ENCODE peak calls at places on chromosomes 4 and X, in eight cellular contexts. One of them, this sample, is unnamed.

GRCh38 chr4:110361921-110362320 is 114.0 kb upstream of the ENPEP start:
- DNase-seq in tibial artery: no peak
- DNase-seq in GM23338: no peak
- DNase-seq in dermis microvascular lymphatic vessel endothelial cell: no peak
- DNase-seq in heart right ventricle: no peak
- DNase-seq in thoracic aorta: no peak
- DNase-seq in epithelial cell of esophagus: peak
- DNase-seq in omental fat pad: no peak
- DNase-seq in this sample: no peak

GRCh38 chrX:78979789-78980464 is 34.7 kb downstream of the P2RY10 start:
- DNase-seq in heart right ventricle: no peak
- DNase-seq in omental fat pad: no peak
- DNase-seq in dermis microvascular lymphatic vessel endothelial cell: no peak
- DNase-seq in GM23338: no peak
- DNase-seq in tibial artery: no peak
- DNase-seq in thoracic aorta: no peak
- DNase-seq in epithelial cell of esophagus: no peak
- DNase-seq in this sample: no peak

GRCh38 chrX:125378205-125378604 is 58.5 kb downstream of the TEX13C start:
- DNase-seq in epithelial cell of esophagus: peak
- DNase-seq in thoracic aorta: no peak
- DNase-seq in heart right ventricle: no peak
- DNase-seq in dermis microvascular lymphatic vessel endothelial cell: no peak
- DNase-seq in GM23338: peak
- DNase-seq in tibial artery: no peak
- DNase-seq in omental fat pad: no peak
- DNase-seq in this sample: no peak

GRCh38 chrX:44400588-44400987 is 57.1 kb upstream of the EFHC2 start:
- DNase-seq in omental fat pad: no peak
- DNase-seq in thoracic aorta: no peak
- DNase-seq in tibial artery: no peak
- DNase-seq in heart right ventricle: no peak
- DNase-seq in GM23338: no peak
- DNase-seq in dermis microvascular lymphatic vessel endothelial cell: no peak
- DNase-seq in epithelial cell of esophagus: peak
- DNase-seq in this sample: no peak

GRCh38 chrX:47179221-47179927 is 14.3 kb upstream of the UBA1 start:
- DNase-seq in heart right ventricle: peak
- DNase-seq in GM23338: no peak
- DNase-seq in dermis microvascular lymphatic vessel endothelial cell: no peak
- DNase-seq in omental fat pad: no peak
- DNase-seq in epithelial cell of esophagus: peak
- DNase-seq in tibial artery: peak
- DNase-seq in thoracic aorta: peak
- DNase-seq in this sample: no peak

GRCh38 chr4:121070696-121071639 is 1.4 kb downstream of the NDNF start:
- DNase-seq in omental fat pad: no peak
- DNase-seq in heart right ventricle: peak
- DNase-seq in dermis microvascular lymphatic vessel endothelial cell: no peak
- DNase-seq in thoracic aorta: no peak
- DNase-seq in tibial artery: peak
- DNase-seq in GM23338: peak
- DNase-seq in epithelial cell of esophagus: peak
- DNase-seq in this sample: peak

GRCh38 chrX:105460366-105460765 is 239.9 kb upstream of the TEX13A start:
- DNase-seq in GM23338: no peak
- DNase-seq in thoracic aorta: no peak
- DNase-seq in epithelial cell of esophagus: peak
- DNase-seq in omental fat pad: no peak
- DNase-seq in heart right ventricle: no peak
- DNase-seq in dermis microvascular lymphatic vessel endothelial cell: no peak
- DNase-seq in tibial artery: no peak
- DNase-seq in this sample: no peak

GRCh38 chr4:151990201-151990600 is 229.4 kb upstream of the GATB start:
- DNase-seq in thoracic aorta: no peak
- DNase-seq in epithelial cell of esophagus: peak
- DNase-seq in omental fat pad: no peak
- DNase-seq in dermis microvascular lymphatic vessel endothelial cell: no peak
- DNase-seq in GM23338: no peak
- DNase-seq in heart right ventricle: no peak
- DNase-seq in tibial artery: no peak
- DNase-seq in this sample: no peak

GRCh38 chr4:14167876-14168510 is 540.5 kb upstream of the BOD1L1 start:
- DNase-seq in omental fat pad: no peak
- DNase-seq in tibial artery: no peak
- DNase-seq in dermis microvascular lymphatic vessel endothelial cell: no peak
- DNase-seq in thoracic aorta: no peak
- DNase-seq in heart right ventricle: no peak
- DNase-seq in GM23338: no peak
- DNase-seq in epithelial cell of esophagus: peak
- DNase-seq in this sample: no peak

GRCh38 chrX:150690126-150690525 is 3.1 kb upstream of the MTMR1 start:
- DNase-seq in thoracic aorta: no peak
- DNase-seq in heart right ventricle: no peak
- DNase-seq in dermis microvascular lymphatic vessel endothelial cell: no peak
- DNase-seq in omental fat pad: no peak
- DNase-seq in epithelial cell of esophagus: peak
- DNase-seq in GM23338: no peak
- DNase-seq in tibial artery: no peak
- DNase-seq in this sample: no peak

GRCh38 chr4:37971202-37971601 is 11.0 kb downstream of the PTTG2 start:
- DNase-seq in heart right ventricle: no peak
- DNase-seq in omental fat pad: no peak
- DNase-seq in tibial artery: no peak
- DNase-seq in dermis microvascular lymphatic vessel endothelial cell: no peak
- DNase-seq in GM23338: no peak
- DNase-seq in thoracic aorta: no peak
- DNase-seq in epithelial cell of esophagus: no peak
- DNase-seq in this sample: no peak

GRCh38 chrX:67543818-67544217 is at the start of gene AR:
- DNase-seq in thoracic aorta: no peak
- DNase-seq in epithelial cell of esophagus: no peak
- DNase-seq in dermis microvascular lymphatic vessel endothelial cell: no peak
- DNase-seq in tibial artery: peak
- DNase-seq in GM23338: peak
- DNase-seq in heart right ventricle: peak
- DNase-seq in omental fat pad: no peak
- DNase-seq in this sample: peak

GRCh38 chr4:140343303-140343702 is 30.1 kb upstream of the SCOC start:
- DNase-seq in dermis microvascular lymphatic vessel endothelial cell: no peak
- DNase-seq in tibial artery: no peak
- DNase-seq in epithelial cell of esophagus: peak
- DNase-seq in heart right ventricle: peak
- DNase-seq in GM23338: no peak
- DNase-seq in thoracic aorta: no peak
- DNase-seq in omental fat pad: no peak
- DNase-seq in this sample: peak

GRCh38 chr4:138734746-138735145 is 280.8 kb upstream of the NOCT start:
- DNase-seq in epithelial cell of esophagus: peak
- DNase-seq in heart right ventricle: no peak
- DNase-seq in dermis microvascular lymphatic vessel endothelial cell: peak
- DNase-seq in GM23338: no peak
- DNase-seq in tibial artery: no peak
- DNase-seq in thoracic aorta: no peak
- DNase-seq in omental fat pad: no peak
- DNase-seq in this sample: no peak

GRCh38 chr4:148152868-148153630 is 289.2 kb downstream of the NR3C2 start:
- DNase-seq in epithelial cell of esophagus: no peak
- DNase-seq in omental fat pad: no peak
- DNase-seq in thoracic aorta: no peak
- DNase-seq in GM23338: no peak
- DNase-seq in heart right ventricle: no peak
- DNase-seq in dermis microvascular lymphatic vessel endothelial cell: no peak
- DNase-seq in tibial artery: no peak
- DNase-seq in this sample: no peak

GRCh38 chr4:156941940-156942548 is 29.6 kb downstream of the PDGFC start:
- DNase-seq in thoracic aorta: no peak
- DNase-seq in omental fat pad: no peak
- DNase-seq in GM23338: peak
- DNase-seq in heart right ventricle: peak
- DNase-seq in tibial artery: no peak
- DNase-seq in epithelial cell of esophagus: peak
- DNase-seq in dermis microvascular lymphatic vessel endothelial cell: no peak
- DNase-seq in this sample: peak

GRCh38 chrX:79601336-79602131 is 234.4 kb upstream of the ITM2A start:
- DNase-seq in epithelial cell of esophagus: no peak
- DNase-seq in tibial artery: no peak
- DNase-seq in thoracic aorta: no peak
- DNase-seq in dermis microvascular lymphatic vessel endothelial cell: no peak
- DNase-seq in omental fat pad: no peak
- DNase-seq in heart right ventricle: no peak
- DNase-seq in GM23338: peak
- DNase-seq in this sample: no peak

GRCh38 chr4:165297626-165298025 is 29.8 kb upstream of the MSMO1 start:
- DNase-seq in tibial artery: no peak
- DNase-seq in thoracic aorta: no peak
- DNase-seq in heart right ventricle: no peak
- DNase-seq in omental fat pad: no peak
- DNase-seq in epithelial cell of esophagus: no peak
- DNase-seq in dermis microvascular lymphatic vessel endothelial cell: no peak
- DNase-seq in GM23338: no peak
- DNase-seq in this sample: no peak

GRCh38 chr4:183600189-183600685 is 58.7 kb downstream of the RWDD4 start:
- DNase-seq in thoracic aorta: no peak
- DNase-seq in tibial artery: no peak
- DNase-seq in omental fat pad: no peak
- DNase-seq in heart right ventricle: no peak
- DNase-seq in dermis microvascular lymphatic vessel endothelial cell: no peak
- DNase-seq in GM23338: peak
- DNase-seq in epithelial cell of esophagus: peak
- DNase-seq in this sample: no peak

GRCh38 chr4:176789955-176790354 is 2.8 kb downstream of the VEGFC start:
- DNase-seq in tibial artery: no peak
- DNase-seq in epithelial cell of esophagus: peak
- DNase-seq in omental fat pad: no peak
- DNase-seq in GM23338: peak
- DNase-seq in heart right ventricle: no peak
- DNase-seq in dermis microvascular lymphatic vessel endothelial cell: peak
- DNase-seq in thoracic aorta: no peak
- DNase-seq in this sample: no peak

GRCh38 chr4:88866862-88867550 is 169.4 kb upstream of the NAP1L5 start:
- DNase-seq in GM23338: no peak
- DNase-seq in dermis microvascular lymphatic vessel endothelial cell: no peak
- DNase-seq in tibial artery: no peak
- DNase-seq in heart right ventricle: no peak
- DNase-seq in thoracic aorta: no peak
- DNase-seq in epithelial cell of esophagus: peak
- DNase-seq in omental fat pad: no peak
- DNase-seq in this sample: no peak

GRCh38 chr4:184028571-184028996 is 123.5 kb downstream of the STOX2 start:
- DNase-seq in thoracic aorta: no peak
- DNase-seq in dermis microvascular lymphatic vessel endothelial cell: no peak
- DNase-seq in epithelial cell of esophagus: no peak
- DNase-seq in tibial artery: no peak
- DNase-seq in omental fat pad: no peak
- DNase-seq in heart right ventricle: no peak
- DNase-seq in GM23338: no peak
- DNase-seq in this sample: no peak

GRCh38 chr4:111641813-111642579 is 503.3 kb upstream of the FAM241A start:
- DNase-seq in tibial artery: peak
- DNase-seq in thoracic aorta: no peak
- DNase-seq in epithelial cell of esophagus: peak
- DNase-seq in heart right ventricle: no peak
- DNase-seq in dermis microvascular lymphatic vessel endothelial cell: peak
- DNase-seq in GM23338: peak
- DNase-seq in omental fat pad: no peak
- DNase-seq in this sample: peak